ENCODE peak calls at places on chromosomes 3 and 15, in four cellular contexts. E, N, H and A are unnamed samples.

GRCh38 chr3:143820466-143821221 is 27.6 kb downstream of the SLC9A9 start:
- DNase-seq in H (no peak), E (no peak), N (no peak), A (no peak)

GRCh38 chr3:111369953-111370352 is 172.0 kb upstream of the CD96 start:
- DNase-seq in N (no peak), H (no peak), E (no peak), A (no peak)

GRCh38 chr3:78154521-78155186 is 1114.8 kb downstream of the ROBO2 start:
- DNase-seq in H (no peak), E (no peak), N (no peak), A (no peak)

GRCh38 chr3:159796744-159797143 is 191.9 kb upstream of the IL12A start:
- DNase-seq in H (no peak), N (no peak), E (no peak), A (no peak)

GRCh38 chr15:65856821-65857455 is 12.4 kb upstream of the RAB11A start:
- DNase-seq in E (peak; percentile 76), N (peak; percentile 83), H (peak; percentile 59), A (no peak)

GRCh38 chr3:98565237-98565643 is 28.2 kb downstream of the CPOX start:
- DNase-seq in N (no peak), H (no peak), E (no peak), A (no peak)

GRCh38 chr3:133295199-133295901 is 104.5 kb upstream of the BFSP2 start:
- DNase-seq in N (no peak), E (no peak), H (no peak), A (no peak)

GRCh38 chr15:29939404-29939803 is 117.1 kb upstream of the TJP1 start:
- DNase-seq in E (no peak), H (no peak), N (no peak), A (no peak)

GRCh38 chr3:130414457-130414856 is 69.0 kb downstream of the COL6A5 start:
- DNase-seq in N (no peak), E (no peak), H (no peak), A (no peak)

GRCh38 chr3:141920701-141921100 is 44.3 kb downstream of the ATP1B3 start:
- DNase-seq in H (no peak), N (no peak), E (no peak), A (no peak)

GRCh38 chr3:22922317-22922716 is 280.8 kb upstream of the UBE2E2 start:
- DNase-seq in N (no peak), E (no peak), H (no peak), A (no peak)

GRCh38 chr3:9247361-9248231 is 1.9 kb downstream of the SRGAP3 start:
- DNase-seq in N (peak; percentile 51), H (no peak), E (no peak), A (no peak)

GRCh38 chr3:98778852-98779379 is 15.8 kb downstream of the ST3GAL6 start:
- DNase-seq in E (peak; percentile 73), N (no peak), H (no peak), A (no peak)

GRCh38 chr3:71859128-71859519 is 74.2 kb upstream of the PROK2 start:
- DNase-seq in N (no peak), H (peak; percentile 27), E (no peak), A (no peak)

GRCh38 chr3:55595420-55595819 is 108.3 kb upstream of the WNT5A start:
- DNase-seq in E (no peak), N (no peak), H (no peak), A (no peak)
- TF ChIP-seq CTCF in E (no peak), N (no peak), H (no peak), A (no peak)

DNA sequence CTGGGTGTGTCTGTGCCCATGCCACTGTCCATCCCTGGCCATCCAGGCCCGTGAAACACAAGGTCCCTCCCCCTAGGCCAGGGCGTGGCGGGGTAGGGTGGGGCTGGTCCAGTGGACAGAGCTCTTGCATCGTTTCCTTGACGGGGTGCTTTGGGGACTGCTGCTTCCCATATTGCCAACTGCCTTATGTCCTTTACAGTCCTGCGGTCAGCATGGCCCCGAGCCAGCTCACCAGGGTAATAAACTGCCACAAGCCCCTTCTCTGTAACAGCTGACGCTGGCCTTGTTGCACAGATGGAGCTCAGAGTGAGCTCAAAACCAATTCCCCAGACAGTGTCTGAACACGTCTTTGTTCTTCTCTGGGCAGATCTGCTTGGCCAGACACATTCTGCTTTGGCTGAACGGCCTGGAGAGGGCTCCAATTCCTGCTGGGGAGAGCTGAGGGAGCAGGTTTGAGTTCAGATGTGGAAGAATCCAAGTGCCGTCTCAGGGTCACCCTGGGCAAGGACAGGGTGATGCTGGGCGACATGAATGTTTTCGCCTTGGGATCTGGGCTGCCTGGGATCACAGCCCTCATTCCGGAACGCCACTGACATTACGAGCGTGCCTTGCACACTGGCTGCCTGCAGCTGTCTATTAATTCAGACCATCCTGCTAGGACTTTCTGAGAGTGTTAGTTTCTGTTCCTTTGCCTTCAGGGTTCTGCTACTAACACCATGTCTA is 51.5 kb downstream of the RGMA start:
- DNase-seq in N (no peak), H (no peak), E (peak; percentile 37), A (no peak)
- TF ChIP-seq CTCF in N (no peak), H (no peak), E (no peak), A (peak; percentile 41)

GRCh38 chr3:39181408-39182335 is 10.7 kb downstream of the XIRP1 start:
- DNase-seq in N (no peak), H (no peak), E (no peak), A (no peak)
- TF ChIP-seq CTCF in N (no peak), H (peak; percentile 7), E (no peak), A (no peak)

GRCh38 chr3:128438488-128439072 is 28.1 kb downstream of the DNAJB8 start:
- DNase-seq in N (no peak), E (no peak), H (no peak), A (no peak)
- TF ChIP-seq CTCF in N (no peak), E (peak; percentile 8), H (peak; percentile 60), A (peak; percentile 32)

GRCh38 chr15:58386081-58386480 is 45.7 kb upstream of the LIPC start:
- DNase-seq in E (no peak), H (no peak), N (no peak), A (no peak)

GRCh38 chr15:58384667-58385066 is 47.1 kb upstream of the LIPC start:
- DNase-seq in H (no peak), N (no peak), E (no peak), A (no peak)

GRCh38 chr15:58383876-58384275 is 47.9 kb upstream of the LIPC start:
- DNase-seq in N (no peak), E (no peak), H (no peak), A (no peak)

GRCh38 chr15:58387130-58387529 is 44.7 kb upstream of the LIPC start:
- DNase-seq in E (no peak), N (no peak), H (no peak), A (no peak)

DNA sequence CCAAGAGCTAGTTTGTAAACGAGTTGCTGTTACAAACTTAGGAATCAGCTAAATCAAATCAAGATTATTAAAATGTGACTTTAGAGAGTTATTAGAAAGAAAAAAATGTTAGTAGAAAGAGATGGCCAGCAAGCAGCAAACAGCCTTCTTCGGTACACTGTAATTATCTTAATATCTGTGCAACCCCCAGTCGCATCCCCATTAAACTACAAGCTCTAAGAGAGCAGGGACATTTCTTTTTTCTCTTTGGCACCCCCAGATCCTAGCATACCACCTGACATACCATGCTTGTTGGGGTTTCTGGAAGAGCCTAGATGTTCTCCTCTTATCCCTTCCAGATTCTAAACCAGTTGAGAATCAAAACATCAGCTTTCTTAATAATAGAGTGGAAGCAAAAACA is 45.1 kb upstream of the LIPC start:
- DNase-seq in N (no peak), E (no peak), H (no peak), A (no peak)
- TF ChIP-seq CTCF in N (no peak), E (no peak), H (no peak), A (no peak)

GRCh38 chr3:14152233-14152962 is 26.0 kb downstream of the XPC start:
- DNase-seq in H (no peak), E (no peak), N (no peak), A (no peak)
- TF ChIP-seq CTCF in H (no peak), E (peak; percentile 55), N (no peak), A (peak; percentile 19)

GRCh38 chr3:156480949-156481348 is 74.0 kb downstream of the SSR3 start:
- DNase-seq in E (no peak), H (no peak), N (no peak), A (no peak)
- TF ChIP-seq CTCF in E (no peak), H (no peak), N (no peak), A (no peak)

GRCh38 chr3:14864131-14864530 is 45.4 kb downstream of the FGD5 start:
- DNase-seq in E (no peak), N (no peak), H (no peak), A (no peak)

GRCh38 chr3:14862303-14862660 is 43.5 kb downstream of the FGD5 start:
- DNase-seq in H (no peak), E (no peak), N (no peak), A (no peak)

GRCh38 chr3:14861451-14862302 is 42.9 kb downstream of the FGD5 start:
- DNase-seq in N (no peak), E (no peak), H (no peak), A (no peak)

GRCh38 chr3:14862661-14863230 is 44.0 kb downstream of the FGD5 start:
- DNase-seq in H (no peak), E (no peak), N (no peak), A (no peak)

GRCh38 chr3:14863324-14864100 is 44.8 kb downstream of the FGD5 start:
- DNase-seq in H (no peak), N (no peak), E (no peak), A (no peak)
- TF ChIP-seq CTCF in H (peak; percentile 28), N (no peak), E (no peak), A (peak; percentile 32)

GRCh38 chr3:114043205-114043604 is 13.1 kb downstream of the CCDC191 start:
- DNase-seq in E (no peak), N (no peak), H (no peak), A (no peak)
- TF ChIP-seq CTCF in E (no peak), N (no peak), H (no peak), A (no peak)